ENCODE peak calls at places on chromosomes 1 and 21, in ten cellular contexts. K, E, F, O, Q, N, P, W, S and L are unnamed samples.

GRCh38 chr1:164272156-164272555 is 286.8 kb upstream of the PBX1 start:
- DNase-seq in Q (no peak), F (no peak), N (no peak), P (no peak), E (no peak), O (no peak), S (no peak), W (no peak), K (no peak), L (no peak)

GRCh38 chr1:48080343-48081255 is 83.4 kb upstream of the TRABD2B start:
- DNase-seq in E (no peak), S (no peak), W (no peak), P (no peak), N (no peak), O (no peak), Q (no peak), K (no peak), F (no peak), L (no peak)

GRCh38 chr1:6600410-6601048 is 2.1 kb downstream of the KLHL21 start:
- DNase-seq in S (no peak), Q (no peak), F (no peak), E (no peak), O (no peak), P (no peak), N (no peak), K (no peak), W (peak; percentile 52), L (no peak)

GRCh38 chr1:184465489-184466146 is 78.8 kb downstream of the C1orf21 start:
- DNase-seq in E (no peak), Q (no peak), F (no peak), O (no peak), P (no peak), K (no peak), S (no peak), N (no peak), W (no peak), L (no peak)

GRCh38 chr1:8987881-8988617 is 38.2 kb downstream of the SLC2A7 start:
- DNase-seq in K (peak; percentile 48), S (peak; percentile 39), F (peak; percentile 68), E (peak; percentile 57), W (peak; percentile 29), Q (no peak), O (peak; percentile 76), P (no peak), N (peak; percentile 63), L (peak; percentile 54)

GRCh38 chr1:21841852-21842466 is 29.9 kb downstream of the LDLRAD2 start:
- DNase-seq in E (no peak), O (no peak), P (no peak), F (no peak), N (no peak), Q (no peak), K (no peak), W (no peak), S (no peak), L (no peak)

GRCh38 chr1:34796990-34797389 is 4.2 kb downstream of the GJA4 start:
- DNase-seq in Q (no peak), W (no peak), F (no peak), S (no peak), K (no peak), N (no peak), O (no peak), E (no peak), P (no peak), L (no peak)

GRCh38 chr21:14589855-14590563 is 43.9 kb upstream of the SAMSN1 start:
- DNase-seq in O (no peak), Q (no peak), N (no peak), K (no peak), E (no peak), W (no peak), P (no peak), F (no peak), S (no peak), L (no peak)

GRCh38 chr1:48530727-48531351 is 58.8 kb upstream of the SPATA6 start:
- DNase-seq in E (peak; percentile 65), K (peak; percentile 67), F (peak; percentile 94), P (peak; percentile 50), W (peak; percentile 17), S (peak; percentile 2), O (peak; percentile 3), Q (no peak), N (no peak), L (peak; percentile 93)

GRCh38 chr1:187787696-187788095 is 958.9 kb downstream of the PLA2G4A start:
- DNase-seq in W (no peak), N (no peak), P (no peak), O (no peak), K (no peak), S (no peak), F (no peak), Q (no peak), E (no peak), L (no peak)

GRCh38 chr1:42209516-42210370 is 45.2 kb upstream of the GUCA2A start:
- DNase-seq in O (no peak), W (no peak), F (no peak), Q (no peak), N (no peak), E (no peak), P (no peak), S (no peak), K (no peak), L (no peak)

GRCh38 chr1:182279724-182280506 is 111.7 kb downstream of the GLUL start:
- DNase-seq in P (no peak), F (peak; percentile 36), S (no peak), Q (no peak), K (no peak), O (no peak), N (no peak), W (no peak), E (no peak), L (no peak)

GRCh38 chr1:222618001-222618879 is at the start of gene MIA3:
- DNase-seq in E (peak; percentile 88), P (peak; percentile 86), F (peak; percentile 29), N (peak; percentile 35), W (peak; percentile 25), K (peak; percentile 15), O (peak; percentile 38), Q (no peak), S (peak; percentile 7), L (peak; percentile 89)

GRCh38 chr1:53332188-53332564 is 4.3 kb upstream of the LRP8 start:
- DNase-seq in O (no peak), P (no peak), S (no peak), Q (peak; percentile 57), E (no peak), N (no peak), F (no peak), W (no peak), K (no peak), L (no peak)

GRCh38 chr1:228464487-228464983 is 22.6 kb upstream of the RNF187 start:
- DNase-seq in Q (no peak), E (peak; percentile 65), P (no peak), O (peak; percentile 78), S (peak; percentile 51), W (peak; percentile 91), F (peak; percentile 94), K (peak; percentile 71), N (peak; percentile 77), L (peak; percentile 84)

GRCh38 chr1:115771094-115771846 is 2.8 kb upstream of the CASQ2 start:
- DNase-seq in P (no peak), N (no peak), E (no peak), S (no peak), F (peak; percentile 78), W (no peak), Q (no peak), O (no peak), K (no peak), L (peak; percentile 30)

GRCh38 chr1:231286603-231287002 is 45.6 kb downstream of the GNPAT start:
- DNase-seq in K (no peak), P (no peak), E (no peak), S (no peak), O (no peak), Q (no peak), N (no peak), F (no peak), W (no peak), L (no peak)

GRCh38 chr1:16158025-16158424 is 2.2 kb upstream of the EPHA2 start:
- DNase-seq in E (no peak), O (no peak), N (peak; percentile 31), F (no peak), Q (no peak), S (no peak), P (no peak), W (no peak), K (no peak), L (no peak)

GRCh38 chr1:160086162-160086892 is 5.0 kb downstream of the KCNJ9 start:
- DNase-seq in N (no peak), O (no peak), K (no peak), F (no peak), W (no peak), Q (no peak), E (no peak), P (no peak), S (no peak), L (no peak)